ENCODE peak calls at places on chromosome 20, in ten cellular contexts. One of them, this sample, is unnamed.

GRCh38 chr20:19973920-19974620 is 43.1 kb upstream of the NAA20 start:
- DNase-seq in heart right ventricle: peak; percentile 63
- DNase-seq in esophagus squamous epithelium: no peak
- DNase-seq in GM12864: no peak
- DNase-seq in sigmoid colon: peak; percentile 93
- DNase-seq in fibroblast of pulmonary artery: peak; percentile 85
- DNase-seq in transverse colon: peak; percentile 50
- DNase-seq in brain microvascular endothelial cell: no peak
- DNase-seq in MM.1S: no peak
- DNase-seq in AG10803: peak; percentile 94
- DNase-seq in this sample: no peak

GRCh38 chr20:24701668-24702067 is 232.2 kb downstream of the SYNDIG1 start:
- DNase-seq in heart right ventricle: no peak
- DNase-seq in esophagus squamous epithelium: no peak
- DNase-seq in GM12864: no peak
- DNase-seq in sigmoid colon: no peak
- DNase-seq in fibroblast of pulmonary artery: no peak
- DNase-seq in transverse colon: no peak
- DNase-seq in brain microvascular endothelial cell: no peak
- DNase-seq in MM.1S: no peak
- DNase-seq in AG10803: no peak
- DNase-seq in this sample: no peak

GRCh38 chr20:25252686-25253421 is 5.0 kb downstream of the PYGB start:
- DNase-seq in heart right ventricle: no peak
- DNase-seq in esophagus squamous epithelium: no peak
- DNase-seq in GM12864: no peak
- DNase-seq in sigmoid colon: no peak
- DNase-seq in fibroblast of pulmonary artery: no peak
- DNase-seq in transverse colon: peak; percentile 57
- DNase-seq in brain microvascular endothelial cell: no peak
- DNase-seq in MM.1S: no peak
- DNase-seq in AG10803: no peak
- DNase-seq in this sample: no peak

GRCh38 chr20:1390552-1391403 is 2.1 kb downstream of the FKBP1A start:
- DNase-seq in heart right ventricle: no peak
- DNase-seq in esophagus squamous epithelium: no peak
- DNase-seq in GM12864: no peak
- DNase-seq in sigmoid colon: no peak
- DNase-seq in fibroblast of pulmonary artery: no peak
- DNase-seq in transverse colon: no peak
- DNase-seq in brain microvascular endothelial cell: no peak
- DNase-seq in MM.1S: no peak
- DNase-seq in AG10803: no peak
- DNase-seq in this sample: no peak

GRCh38 chr20:62476074-62476838 is 461 bp upstream of the GATA5 start:
- DNase-seq in heart right ventricle: peak; percentile 61
- DNase-seq in esophagus squamous epithelium: no peak
- DNase-seq in GM12864: no peak
- DNase-seq in sigmoid colon: no peak
- DNase-seq in fibroblast of pulmonary artery: no peak
- DNase-seq in transverse colon: no peak
- DNase-seq in brain microvascular endothelial cell: no peak
- DNase-seq in MM.1S: no peak
- DNase-seq in AG10803: no peak
- DNase-seq in this sample: no peak

GRCh38 chr20:37627060-37627766 is 66.6 kb upstream of the CTNNBL1 start:
- DNase-seq in heart right ventricle: peak; percentile 52
- DNase-seq in esophagus squamous epithelium: no peak
- DNase-seq in GM12864: no peak
- DNase-seq in sigmoid colon: no peak
- DNase-seq in fibroblast of pulmonary artery: peak; percentile 76
- DNase-seq in transverse colon: no peak
- DNase-seq in brain microvascular endothelial cell: peak; percentile 42
- DNase-seq in MM.1S: peak; percentile 54
- DNase-seq in AG10803: peak; percentile 35
- DNase-seq in this sample: no peak

GRCh38 chr20:25148181-25148981 is 47.1 kb upstream of the ENTPD6 start:
- DNase-seq in heart right ventricle: peak; percentile 40
- DNase-seq in esophagus squamous epithelium: no peak
- DNase-seq in GM12864: no peak
- DNase-seq in sigmoid colon: peak; percentile 85
- DNase-seq in fibroblast of pulmonary artery: peak; percentile 61
- DNase-seq in transverse colon: peak; percentile 48
- DNase-seq in brain microvascular endothelial cell: peak; percentile 25
- DNase-seq in MM.1S: no peak
- DNase-seq in AG10803: peak; percentile 33
- DNase-seq in this sample: no peak

GRCh38 chr20:20578838-20579237 is 133.6 kb downstream of the RALGAPA2 start:
- DNase-seq in heart right ventricle: no peak
- DNase-seq in esophagus squamous epithelium: no peak
- DNase-seq in GM12864: no peak
- DNase-seq in sigmoid colon: no peak
- DNase-seq in fibroblast of pulmonary artery: no peak
- DNase-seq in transverse colon: no peak
- DNase-seq in brain microvascular endothelial cell: no peak
- DNase-seq in MM.1S: no peak
- DNase-seq in AG10803: no peak
- DNase-seq in this sample: no peak

DNA sequence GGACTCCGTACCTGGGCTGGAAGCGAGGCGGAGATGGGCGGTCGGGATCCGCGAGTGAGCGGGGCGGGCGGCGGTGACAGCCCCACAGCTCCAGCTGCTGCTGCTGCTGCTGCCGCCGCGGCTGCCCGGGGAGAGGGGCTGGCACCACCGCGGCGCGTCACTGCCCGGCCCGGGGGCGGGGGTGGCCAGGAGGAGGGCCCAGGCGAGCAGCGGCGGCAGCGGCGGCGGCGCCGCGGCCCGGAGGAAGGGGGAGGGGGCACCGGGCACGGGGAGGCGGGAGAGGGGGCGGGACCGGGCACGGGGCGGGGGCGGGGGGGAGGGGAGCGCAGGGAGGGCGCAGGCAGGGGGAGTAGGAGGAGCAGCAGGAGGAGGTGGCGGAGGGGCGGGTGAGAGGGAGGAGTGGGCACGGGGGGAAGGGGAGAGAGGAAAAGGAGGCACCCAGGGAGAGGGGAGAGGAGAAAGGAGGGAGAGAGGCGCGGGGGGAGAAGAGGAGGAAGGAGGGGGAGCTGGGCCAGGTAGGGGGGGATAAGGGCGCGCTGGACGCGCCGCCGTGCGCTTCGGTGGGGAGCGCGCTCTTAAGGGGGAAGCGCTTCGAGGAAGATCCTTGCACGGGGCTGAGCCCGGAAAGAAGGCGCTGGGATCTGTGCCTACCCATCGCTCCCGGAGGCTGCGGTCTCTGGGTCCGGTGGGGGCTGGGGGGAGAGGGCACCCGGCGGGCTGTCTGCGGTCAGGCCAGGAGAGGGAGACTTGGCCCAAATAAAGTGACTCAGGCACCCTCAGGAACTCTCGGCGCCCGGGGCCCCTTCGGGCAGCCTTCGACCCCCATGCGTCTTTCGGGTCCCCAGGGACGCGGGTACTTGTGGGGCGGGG is 101.5 kb downstream of the NOL4L start:
- DNase-seq in heart right ventricle: peak; percentile 69
- DNase-seq in esophagus squamous epithelium: no peak
- DNase-seq in GM12864: no peak
- DNase-seq in sigmoid colon: peak; percentile 86
- DNase-seq in fibroblast of pulmonary artery: peak; percentile 81
- DNase-seq in transverse colon: peak; percentile 87
- DNase-seq in brain microvascular endothelial cell: peak; percentile 49
- DNase-seq in MM.1S: peak; percentile 63
- DNase-seq in AG10803: peak; percentile 74
- DNase-seq in this sample: no peak
- TF ChIP-seq CTCF in heart right ventricle: no peak
- TF ChIP-seq CTCF in esophagus squamous epithelium: no peak
- TF ChIP-seq CTCF in GM12864: no peak
- TF ChIP-seq CTCF in sigmoid colon: no peak
- TF ChIP-seq CTCF in fibroblast of pulmonary artery: no peak
- TF ChIP-seq CTCF in transverse colon: peak; percentile 19
- TF ChIP-seq CTCF in brain microvascular endothelial cell: no peak
- TF ChIP-seq CTCF in MM.1S: no peak
- TF ChIP-seq CTCF in AG10803: no peak
- TF ChIP-seq CTCF in this sample: no peak

GRCh38 chr20:8133816-8134451 is 1.9 kb downstream of the PLCB1 start:
- DNase-seq in heart right ventricle: no peak
- DNase-seq in esophagus squamous epithelium: no peak
- DNase-seq in GM12864: no peak
- DNase-seq in sigmoid colon: no peak
- DNase-seq in fibroblast of pulmonary artery: no peak
- DNase-seq in transverse colon: no peak
- DNase-seq in brain microvascular endothelial cell: no peak
- DNase-seq in MM.1S: no peak
- DNase-seq in AG10803: no peak
- DNase-seq in this sample: no peak

GRCh38 chr20:8131598-8132014 is 460 bp upstream of the PLCB1 start:
- DNase-seq in heart right ventricle: peak; percentile 17
- DNase-seq in esophagus squamous epithelium: no peak
- DNase-seq in GM12864: no peak
- DNase-seq in sigmoid colon: no peak
- DNase-seq in fibroblast of pulmonary artery: peak; percentile 57
- DNase-seq in transverse colon: no peak
- DNase-seq in brain microvascular endothelial cell: peak; percentile 40
- DNase-seq in MM.1S: peak; percentile 61
- DNase-seq in AG10803: peak; percentile 30
- DNase-seq in this sample: no peak

GRCh38 chr20:8132015-8132631 is at the start of gene PLCB1:
- DNase-seq in heart right ventricle: peak; percentile 86
- DNase-seq in esophagus squamous epithelium: peak; percentile 10
- DNase-seq in GM12864: no peak
- DNase-seq in sigmoid colon: peak; percentile 96
- DNase-seq in fibroblast of pulmonary artery: peak; percentile 89
- DNase-seq in transverse colon: peak; percentile 77
- DNase-seq in brain microvascular endothelial cell: peak; percentile 73
- DNase-seq in MM.1S: peak; percentile 88
- DNase-seq in AG10803: peak; percentile 76
- DNase-seq in this sample: peak; percentile 80

GRCh38 chr20:8130840-8131526 is 1.1 kb upstream of the PLCB1 start:
- DNase-seq in heart right ventricle: no peak
- DNase-seq in esophagus squamous epithelium: no peak
- DNase-seq in GM12864: no peak
- DNase-seq in sigmoid colon: no peak
- DNase-seq in fibroblast of pulmonary artery: no peak
- DNase-seq in transverse colon: no peak
- DNase-seq in brain microvascular endothelial cell: no peak
- DNase-seq in MM.1S: no peak
- DNase-seq in AG10803: no peak
- DNase-seq in this sample: no peak

GRCh38 chr20:8132632-8133587 is 844 bp downstream of the PLCB1 start:
- DNase-seq in heart right ventricle: peak; percentile 57
- DNase-seq in esophagus squamous epithelium: no peak
- DNase-seq in GM12864: no peak
- DNase-seq in sigmoid colon: peak; percentile 83
- DNase-seq in fibroblast of pulmonary artery: peak; percentile 39
- DNase-seq in transverse colon: peak; percentile 20
- DNase-seq in brain microvascular endothelial cell: no peak
- DNase-seq in MM.1S: no peak
- DNase-seq in AG10803: peak; percentile 41
- DNase-seq in this sample: peak; percentile 32
- H3K4me3 ChIP-seq in heart right ventricle: peak overlapping the region; percentile 74
- H3K4me3 ChIP-seq in esophagus squamous epithelium: peak overlapping the region; percentile 81
- H3K4me3 ChIP-seq in GM12864: no peak overlapping the region
- H3K4me3 ChIP-seq in sigmoid colon: peak overlapping the region; percentile 66
- H3K4me3 ChIP-seq in fibroblast of pulmonary artery: peak overlapping the region; percentile 73
- H3K4me3 ChIP-seq in transverse colon: peak overlapping the region; percentile 40
- H3K4me3 ChIP-seq in brain microvascular endothelial cell: peak overlapping the region; percentile 58
- H3K4me3 ChIP-seq in MM.1S: peak overlapping the region; percentile 57
- H3K4me3 ChIP-seq in AG10803: peak overlapping the region; percentile 66
- H3K4me3 ChIP-seq in this sample: peak overlapping the region; percentile 22

DNA sequence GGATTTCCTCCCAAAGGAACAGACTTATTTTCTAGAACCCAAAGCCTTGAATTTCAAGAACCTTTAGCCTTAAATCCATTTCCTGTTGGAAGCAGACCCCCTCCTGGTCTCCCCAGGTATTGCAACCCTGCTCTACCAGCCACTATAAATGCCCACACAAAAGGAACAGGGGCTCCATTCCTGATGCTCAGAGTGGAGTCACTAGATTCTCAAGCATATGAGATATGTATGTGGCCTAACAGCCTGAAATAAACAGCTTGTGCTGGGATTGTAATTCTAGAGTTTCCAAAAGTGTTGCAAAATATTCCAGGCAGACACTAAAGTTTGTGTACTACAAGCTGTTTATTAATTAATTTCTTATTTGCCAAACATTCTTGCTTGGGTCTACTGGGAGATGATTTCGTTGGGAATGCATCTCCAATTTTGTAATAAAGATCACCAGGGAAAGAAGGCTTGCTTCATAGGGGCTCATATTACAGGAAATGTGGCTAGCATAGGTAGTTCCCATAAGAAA is 44.8 kb downstream of the RIPOR3 start:
- DNase-seq in heart right ventricle: no peak
- DNase-seq in esophagus squamous epithelium: no peak
- DNase-seq in GM12864: no peak
- DNase-seq in sigmoid colon: no peak
- DNase-seq in fibroblast of pulmonary artery: peak; percentile 79
- DNase-seq in transverse colon: no peak
- DNase-seq in brain microvascular endothelial cell: no peak
- DNase-seq in MM.1S: no peak
- DNase-seq in AG10803: peak; percentile 97
- DNase-seq in this sample: no peak
- TF ChIP-seq CTCF in heart right ventricle: no peak
- TF ChIP-seq CTCF in esophagus squamous epithelium: no peak
- TF ChIP-seq CTCF in GM12864: peak; percentile 26
- TF ChIP-seq CTCF in sigmoid colon: no peak
- TF ChIP-seq CTCF in fibroblast of pulmonary artery: peak; percentile 42
- TF ChIP-seq CTCF in transverse colon: peak; percentile 24
- TF ChIP-seq CTCF in brain microvascular endothelial cell: peak; percentile 62
- TF ChIP-seq CTCF in MM.1S: peak; percentile 18
- TF ChIP-seq CTCF in AG10803: peak; percentile 60
- TF ChIP-seq CTCF in this sample: no peak

GRCh38 chr20:45926731-45927070 is 7.8 kb upstream of the PCIF1 start:
- DNase-seq in heart right ventricle: no peak
- DNase-seq in esophagus squamous epithelium: no peak
- DNase-seq in GM12864: no peak
- DNase-seq in sigmoid colon: no peak
- DNase-seq in fibroblast of pulmonary artery: no peak
- DNase-seq in transverse colon: no peak
- DNase-seq in brain microvascular endothelial cell: no peak
- DNase-seq in MM.1S: no peak
- DNase-seq in AG10803: no peak
- DNase-seq in this sample: no peak

GRCh38 chr20:45927071-45927878 is 7.2 kb upstream of the PCIF1 start:
- DNase-seq in heart right ventricle: no peak
- DNase-seq in esophagus squamous epithelium: no peak
- DNase-seq in GM12864: no peak
- DNase-seq in sigmoid colon: no peak
- DNase-seq in fibroblast of pulmonary artery: no peak
- DNase-seq in transverse colon: no peak
- DNase-seq in brain microvascular endothelial cell: no peak
- DNase-seq in MM.1S: no peak
- DNase-seq in AG10803: no peak
- DNase-seq in this sample: no peak

GRCh38 chr20:45924391-45925261 is 9.9 kb upstream of the PCIF1 start:
- DNase-seq in heart right ventricle: no peak
- DNase-seq in esophagus squamous epithelium: no peak
- DNase-seq in GM12864: no peak
- DNase-seq in sigmoid colon: peak; percentile 80
- DNase-seq in fibroblast of pulmonary artery: peak; percentile 64
- DNase-seq in transverse colon: no peak
- DNase-seq in brain microvascular endothelial cell: peak; percentile 42
- DNase-seq in MM.1S: no peak
- DNase-seq in AG10803: peak; percentile 53
- DNase-seq in this sample: no peak

GRCh38 chr20:45921618-45922189 is 9.7 kb upstream of the PLTP start:
- DNase-seq in heart right ventricle: no peak
- DNase-seq in esophagus squamous epithelium: no peak
- DNase-seq in GM12864: no peak
- DNase-seq in sigmoid colon: no peak
- DNase-seq in fibroblast of pulmonary artery: no peak
- DNase-seq in transverse colon: no peak
- DNase-seq in brain microvascular endothelial cell: no peak
- DNase-seq in MM.1S: no peak
- DNase-seq in AG10803: no peak
- DNase-seq in this sample: no peak

GRCh38 chr20:45925821-45926506 is 8.5 kb upstream of the PCIF1 start:
- DNase-seq in heart right ventricle: no peak
- DNase-seq in esophagus squamous epithelium: no peak
- DNase-seq in GM12864: no peak
- DNase-seq in sigmoid colon: no peak
- DNase-seq in fibroblast of pulmonary artery: no peak
- DNase-seq in transverse colon: no peak
- DNase-seq in brain microvascular endothelial cell: no peak
- DNase-seq in MM.1S: no peak
- DNase-seq in AG10803: no peak
- DNase-seq in this sample: no peak
- H3K4me3 ChIP-seq in heart right ventricle: no peak overlapping the region
- H3K4me3 ChIP-seq in esophagus squamous epithelium: no peak overlapping the region
- H3K4me3 ChIP-seq in GM12864: no peak overlapping the region
- H3K4me3 ChIP-seq in sigmoid colon: no peak overlapping the region
- H3K4me3 ChIP-seq in fibroblast of pulmonary artery: no peak overlapping the region
- H3K4me3 ChIP-seq in transverse colon: no peak overlapping the region
- H3K4me3 ChIP-seq in brain microvascular endothelial cell: no peak overlapping the region
- H3K4me3 ChIP-seq in MM.1S: no peak overlapping the region
- H3K4me3 ChIP-seq in AG10803: no peak overlapping the region
- H3K4me3 ChIP-seq in this sample: no peak overlapping the region

This sample was measured in GM06990.